ENCODE peak calls at places on chromosomes 3 and 15, in four cellular contexts. P is A549, J is sigmoid colon, B is GM13977. W is an unnamed sample.
A peak's percentile ranks its signal among the peaks of the same experiment; 100 is the strongest.

GRCh38 chr3:140250010-140250825 is 315.2 kb downstream of the CLSTN2 start:
- DNase-seq in P (no peak), J (no peak), B (no peak), W (no peak)

GRCh38 chr3:159855599-159856495 is 132.8 kb upstream of the IL12A start:
- DNase-seq in P (no peak), J (no peak), B (no peak), W (no peak)

GRCh38 chr3:125011941-125012340 is 43.9 kb downstream of the HEG1 start:
- DNase-seq in P (no peak), J (no peak), B (no peak), W (no peak)

GRCh38 chr15:91891788-91892187 is 38.3 kb downstream of the SLCO3A1 start:
- DNase-seq in P (no peak), J (no peak), B (no peak), W (no peak)

GRCh38 chr15:87959080-87959479 is 297.5 kb downstream of the NTRK3 start:
- DNase-seq in P (no peak), J (no peak), B (no peak), W (no peak)

GRCh38 chr3:124974691-124975090 is 40.1 kb upstream of the MUC13 start:
- DNase-seq in P (no peak), J (no peak), B (no peak), W (no peak)

GRCh38 chr3:61796088-61796680 is 234.8 kb downstream of the PTPRG start:
- DNase-seq in P (no peak), J (no peak), B (no peak), W (no peak)

GRCh38 chr3:113214917-113215595 is 3.7 kb downstream of the BOC start:
- DNase-seq in P (no peak), J (no peak), B (no peak), W (no peak)

GRCh38 chr15:31212956-31213694 is 111.6 kb upstream of the TRPM1 start:
- DNase-seq in P (no peak), J (no peak), B (no peak), W (no peak)

GRCh38 chr15:37100109-37100873 is at the start of gene MEIS2:
- DNase-seq in P (peak; percentile 93), J (peak; percentile 98), B (peak; percentile 84), W (peak; percentile 72)

GRCh38 chr3:140334530-140334929 is 343.3 kb upstream of the TRIM42 start:
- DNase-seq in P (no peak), J (no peak), B (no peak), W (no peak)

GRCh38 chr15:67855842-67856241 is 16.0 kb upstream of the RNU6-1 start:
- DNase-seq in P (no peak), J (no peak), B (no peak), W (no peak)

GRCh38 chr3:18420584-18420983 is 4.6 kb downstream of the SATB1 start:
- DNase-seq in P (no peak), J (no peak), B (no peak), W (no peak)

GRCh38 chr3:66036586-66037061 is 2.1 kb downstream of the MAGI1 start:
- DNase-seq in P (no peak), J (no peak), B (no peak), W (no peak)

GRCh38 chr3:99928758-99929408 is 111.2 kb downstream of the CMSS1 start:
- DNase-seq in P (no peak), J (no peak), B (no peak), W (no peak)
- TF ChIP-seq CTCF in P (no peak), J (no peak), B (no peak), W (no peak)

GRCh38 chr15:66788024-66788423 is 86.0 kb downstream of the SMAD6 start:
- DNase-seq in P (no peak), J (no peak), B (no peak), W (no peak)

GRCh38 chr15:66787472-66787871 is 85.4 kb downstream of the SMAD6 start:
- DNase-seq in P (no peak), J (no peak), B (no peak), W (no peak)

GRCh38 chr15:66786222-66786621 is 84.2 kb downstream of the SMAD6 start:
- DNase-seq in P (no peak), J (no peak), B (no peak), W (no peak)

GRCh38 chr15:66786708-66787471 is 84.9 kb downstream of the SMAD6 start:
- DNase-seq in P (no peak), J (no peak), B (no peak), W (no peak)

GRCh38 chr15:66789029-66790025 is 87.3 kb downstream of the SMAD6 start:
- DNase-seq in P (peak; percentile 77), J (no peak), B (no peak), W (no peak)
- TF ChIP-seq CTCF in P (peak; percentile 66), J (peak; percentile 44), B (peak; percentile 28), W (peak; percentile 15)

GRCh38 chr3:114411292-114411691 is 117.5 kb downstream of the TIGIT start:
- DNase-seq in P (no peak), J (no peak), B (no peak), W (no peak)

GRCh38 chr3:114417265-114417664 is 123.4 kb downstream of the TIGIT start:
- DNase-seq in P (no peak), J (no peak), B (no peak), W (no peak)

GRCh38 chr3:114408763-114409162 is 114.9 kb downstream of the TIGIT start:
- DNase-seq in P (no peak), J (no peak), B (no peak), W (no peak)

GRCh38 chr3:114409291-114409690 is 115.5 kb downstream of the TIGIT start:
- DNase-seq in P (no peak), J (no peak), B (no peak), W (no peak)

DNA sequence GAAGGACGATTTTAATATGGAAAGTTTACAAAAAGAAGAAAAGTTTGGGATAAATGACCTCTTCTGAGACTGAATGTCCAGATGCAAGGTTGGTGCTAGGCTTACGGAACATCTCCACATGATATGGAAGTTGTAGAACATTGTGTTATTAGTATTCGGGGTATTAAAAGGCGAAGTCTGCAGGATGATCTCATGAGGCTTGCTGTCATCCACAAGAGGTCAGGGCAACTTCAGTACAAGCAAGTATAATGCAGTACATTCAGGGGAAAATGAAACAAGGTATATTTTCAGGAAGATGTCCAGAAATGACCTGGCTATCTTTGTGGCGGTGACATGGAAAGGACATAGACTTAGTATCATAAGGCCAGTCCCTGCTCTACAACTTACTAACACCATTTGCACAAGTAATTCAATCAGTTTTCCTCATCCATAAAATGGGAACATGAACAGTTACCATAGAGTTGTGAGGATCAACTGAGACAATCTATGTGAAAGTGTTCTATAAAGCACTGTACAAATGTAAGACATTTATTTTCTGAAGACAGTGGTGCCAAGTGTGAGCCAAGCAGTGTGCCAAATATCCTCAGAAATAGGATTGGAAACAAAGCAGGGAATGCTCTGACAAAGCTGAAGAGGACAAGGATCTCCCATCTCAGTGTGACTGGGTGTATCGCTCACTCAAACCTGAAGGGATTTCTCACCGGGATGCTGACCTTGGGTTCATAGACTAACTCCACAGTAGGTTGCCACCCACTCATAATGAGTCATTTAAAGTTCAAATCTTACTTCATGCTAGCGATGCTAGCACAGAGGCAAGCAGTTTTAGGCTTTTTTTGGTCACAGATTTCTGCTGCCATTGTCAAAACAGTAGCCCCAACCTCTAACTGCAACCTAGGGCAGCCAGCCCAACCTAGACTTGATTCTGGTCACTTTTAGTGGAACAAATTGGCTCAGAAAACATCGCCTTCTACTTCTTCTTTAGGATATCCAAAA is 118.3 kb downstream of the TIGIT start:
- DNase-seq in P (peak; percentile 50), J (no peak), B (peak; percentile 5), W (no peak)
- TF ChIP-seq CTCF in P (no peak), J (no peak), B (peak; percentile 23), W (peak; percentile 26)

GRCh38 chr3:72255736-72256559 is 471.0 kb upstream of the PROK2 start:
- DNase-seq in P (no peak), J (peak; percentile 83), B (no peak), W (no peak)
- TF ChIP-seq CTCF in P (no peak), J (no peak), B (no peak), W (no peak)

GRCh38 chr3:89851974-89852621 is 744.7 kb downstream of the EPHA3 start:
- DNase-seq in P (peak; percentile 1), J (no peak), B (no peak), W (no peak)
- TF ChIP-seq CTCF in P (no peak), J (no peak), B (peak; percentile 29), W (peak; percentile 9)

DNA sequence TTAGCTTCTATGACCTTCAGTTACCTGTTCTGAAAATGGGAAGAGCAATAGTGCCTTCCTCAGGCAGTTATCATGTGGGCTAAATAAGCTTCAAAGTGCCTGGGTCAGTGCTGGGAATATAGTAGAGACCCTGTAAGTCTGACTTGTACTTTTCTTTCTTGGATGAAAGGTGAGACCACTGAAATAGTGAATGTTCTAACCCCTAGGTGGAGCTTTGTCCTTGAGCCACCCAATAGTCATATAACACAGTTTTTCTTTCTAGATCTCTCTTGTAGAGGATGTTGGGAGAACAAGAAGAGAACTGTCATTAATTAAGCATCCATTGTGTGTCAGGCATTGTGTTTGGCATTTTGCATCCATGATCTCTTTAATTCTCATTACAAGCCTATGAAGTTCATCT is 13.0 kb upstream of the BFSP2 start:
- DNase-seq in P (no peak), J (no peak), B (no peak), W (no peak)
- TF ChIP-seq CTCF in P (no peak), J (no peak), B (no peak), W (peak; percentile 23)

GRCh38 chr3:104460477-104461406 is 906.0 kb upstream of the ALCAM start:
- DNase-seq in P (no peak), J (no peak), B (no peak), W (no peak)
- TF ChIP-seq CTCF in P (peak; percentile 34), J (no peak), B (peak; percentile 1), W (no peak)

GRCh38 chr3:171326717-171327440 is 133.3 kb downstream of the TNIK start:
- DNase-seq in P (no peak), J (no peak), B (no peak), W (no peak)

GRCh38 chr3:171327441-171328174 is 132.6 kb downstream of the TNIK start:
- DNase-seq in P (no peak), J (no peak), B (no peak), W (no peak)

GRCh38 chr3:171330936-171331335 is 129.3 kb downstream of the TNIK start:
- DNase-seq in P (no peak), J (no peak), B (no peak), W (no peak)

GRCh38 chr3:171329759-171330158 is 130.4 kb downstream of the TNIK start:
- DNase-seq in P (no peak), J (no peak), B (no peak), W (no peak)

GRCh38 chr3:171328419-171329082 is 131.7 kb downstream of the TNIK start:
- DNase-seq in P (peak; percentile 30), J (no peak), B (no peak), W (no peak)
- TF ChIP-seq CTCF in P (peak; percentile 15), J (no peak), B (no peak), W (peak; percentile 32)